ENCODE peak calls at places on chromosomes 6 and 20, in ten cellular contexts. One of them, this sample, is unnamed.

GRCh38 chr6:45000833-45001232 is 327.3 kb upstream of the RUNX2 start:
- DNase-seq in GM23338: no peak
- DNase-seq in GM20000: no peak
- DNase-seq in AG10803: no peak
- DNase-seq in CD8-positive, alpha-beta T cell: no peak
- DNase-seq in choroid plexus epithelial cell: no peak
- DNase-seq in adrenal gland: no peak
- DNase-seq in BJ: no peak
- DNase-seq in HFF-Myc: no peak
- DNase-seq in D721Med: no peak
- DNase-seq in this sample: no peak

GRCh38 chr6:25290306-25291060 is 11.3 kb downstream of the CARMIL1 start:
- DNase-seq in GM23338: no peak
- DNase-seq in GM20000: no peak
- DNase-seq in AG10803: no peak
- DNase-seq in CD8-positive, alpha-beta T cell: no peak
- DNase-seq in choroid plexus epithelial cell: no peak
- DNase-seq in adrenal gland: no peak
- DNase-seq in BJ: no peak
- DNase-seq in HFF-Myc: no peak
- DNase-seq in D721Med: no peak
- DNase-seq in this sample: no peak

GRCh38 chr6:15977050-15977449 is 151.8 kb upstream of the MYLIP start:
- DNase-seq in GM23338: no peak
- DNase-seq in GM20000: no peak
- DNase-seq in AG10803: no peak
- DNase-seq in CD8-positive, alpha-beta T cell: no peak
- DNase-seq in choroid plexus epithelial cell: no peak
- DNase-seq in adrenal gland: no peak
- DNase-seq in BJ: no peak
- DNase-seq in HFF-Myc: no peak
- DNase-seq in D721Med: no peak
- DNase-seq in this sample: no peak

GRCh38 chr20:42218566-42218965 is 600.4 kb upstream of the CHD6 start:
- DNase-seq in GM23338: no peak
- DNase-seq in GM20000: no peak
- DNase-seq in AG10803: no peak
- DNase-seq in CD8-positive, alpha-beta T cell: no peak
- DNase-seq in choroid plexus epithelial cell: no peak
- DNase-seq in adrenal gland: no peak
- DNase-seq in BJ: no peak
- DNase-seq in HFF-Myc: no peak
- DNase-seq in D721Med: no peak
- DNase-seq in this sample: no peak

GRCh38 chr20:42338274-42339172 is 720.3 kb upstream of the CHD6 start:
- DNase-seq in GM23338: no peak
- DNase-seq in GM20000: no peak
- DNase-seq in AG10803: no peak
- DNase-seq in CD8-positive, alpha-beta T cell: no peak
- DNase-seq in choroid plexus epithelial cell: no peak
- DNase-seq in adrenal gland: no peak
- DNase-seq in BJ: no peak
- DNase-seq in HFF-Myc: no peak
- DNase-seq in D721Med: no peak
- DNase-seq in this sample: no peak

GRCh38 chr6:76861403-76861802 is 601.9 kb downstream of the HTR1B start:
- DNase-seq in GM23338: peak
- DNase-seq in GM20000: peak
- DNase-seq in AG10803: no peak
- DNase-seq in CD8-positive, alpha-beta T cell: no peak
- DNase-seq in choroid plexus epithelial cell: peak
- DNase-seq in adrenal gland: no peak
- DNase-seq in BJ: no peak
- DNase-seq in HFF-Myc: no peak
- DNase-seq in D721Med: no peak
- DNase-seq in this sample: no peak

GRCh38 chr6:41199427-41200246 is 1.3 kb downstream of the TREML2 start:
- DNase-seq in GM23338: no peak
- DNase-seq in GM20000: peak
- DNase-seq in AG10803: no peak
- DNase-seq in CD8-positive, alpha-beta T cell: no peak
- DNase-seq in choroid plexus epithelial cell: no peak
- DNase-seq in adrenal gland: no peak
- DNase-seq in BJ: no peak
- DNase-seq in HFF-Myc: no peak
- DNase-seq in D721Med: no peak
- DNase-seq in this sample: peak

GRCh38 chr20:14947536-14947935 is 610.1 kb upstream of the FLRT3 start:
- DNase-seq in GM23338: no peak
- DNase-seq in GM20000: no peak
- DNase-seq in AG10803: no peak
- DNase-seq in CD8-positive, alpha-beta T cell: no peak
- DNase-seq in choroid plexus epithelial cell: no peak
- DNase-seq in adrenal gland: no peak
- DNase-seq in BJ: no peak
- DNase-seq in HFF-Myc: no peak
- DNase-seq in D721Med: no peak
- DNase-seq in this sample: no peak

GRCh38 chr6:116888732-116889360 is 11.8 kb downstream of the RFX6 start:
- DNase-seq in GM23338: no peak
- DNase-seq in GM20000: no peak
- DNase-seq in AG10803: no peak
- DNase-seq in CD8-positive, alpha-beta T cell: no peak
- DNase-seq in choroid plexus epithelial cell: no peak
- DNase-seq in adrenal gland: no peak
- DNase-seq in BJ: no peak
- DNase-seq in HFF-Myc: no peak
- DNase-seq in D721Med: no peak
- DNase-seq in this sample: no peak

GRCh38 chr20:48052492-48052870 is 267.2 kb upstream of the SULF2 start:
- DNase-seq in GM23338: no peak
- DNase-seq in GM20000: no peak
- DNase-seq in AG10803: peak
- DNase-seq in CD8-positive, alpha-beta T cell: no peak
- DNase-seq in choroid plexus epithelial cell: no peak
- DNase-seq in adrenal gland: no peak
- DNase-seq in BJ: peak
- DNase-seq in HFF-Myc: no peak
- DNase-seq in D721Med: no peak
- DNase-seq in this sample: no peak

DNA sequence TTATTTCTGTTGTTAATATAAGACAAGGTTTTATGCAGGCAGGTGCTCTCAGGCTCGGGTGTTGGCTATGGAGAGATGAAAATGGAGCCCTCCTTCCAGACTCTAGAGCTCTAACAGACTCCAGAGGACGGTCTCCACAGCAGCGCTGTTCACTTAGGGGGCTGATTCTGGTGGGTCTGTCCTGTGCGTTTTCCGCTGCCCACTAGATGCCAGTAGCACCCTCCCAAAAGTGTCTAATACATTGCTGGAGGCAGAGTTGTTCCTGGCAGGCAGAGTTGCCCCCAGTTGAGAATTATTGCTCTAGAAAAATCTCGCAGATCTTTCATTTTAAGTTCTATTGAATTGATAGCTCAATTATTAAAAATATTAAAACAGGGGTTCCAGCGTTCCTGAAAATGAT is 109.9 kb downstream of the MAP3K4 start:
- DNase-seq in GM23338: peak
- DNase-seq in GM20000: no peak
- DNase-seq in AG10803: no peak
- DNase-seq in CD8-positive, alpha-beta T cell: no peak
- DNase-seq in choroid plexus epithelial cell: peak
- DNase-seq in adrenal gland: no peak
- DNase-seq in BJ: no peak
- DNase-seq in HFF-Myc: no peak
- DNase-seq in D721Med: no peak
- DNase-seq in this sample: no peak
- TF ChIP-seq CTCF in GM23338: peak
- TF ChIP-seq CTCF in GM20000: no peak
- TF ChIP-seq CTCF in AG10803: peak
- TF ChIP-seq CTCF in CD8-positive, alpha-beta T cell: no peak
- TF ChIP-seq CTCF in choroid plexus epithelial cell: peak
- TF ChIP-seq CTCF in adrenal gland: no peak
- TF ChIP-seq CTCF in BJ: peak
- TF ChIP-seq CTCF in HFF-Myc: peak
- TF ChIP-seq CTCF in D721Med: peak
- TF ChIP-seq CTCF in this sample: peak

DNA sequence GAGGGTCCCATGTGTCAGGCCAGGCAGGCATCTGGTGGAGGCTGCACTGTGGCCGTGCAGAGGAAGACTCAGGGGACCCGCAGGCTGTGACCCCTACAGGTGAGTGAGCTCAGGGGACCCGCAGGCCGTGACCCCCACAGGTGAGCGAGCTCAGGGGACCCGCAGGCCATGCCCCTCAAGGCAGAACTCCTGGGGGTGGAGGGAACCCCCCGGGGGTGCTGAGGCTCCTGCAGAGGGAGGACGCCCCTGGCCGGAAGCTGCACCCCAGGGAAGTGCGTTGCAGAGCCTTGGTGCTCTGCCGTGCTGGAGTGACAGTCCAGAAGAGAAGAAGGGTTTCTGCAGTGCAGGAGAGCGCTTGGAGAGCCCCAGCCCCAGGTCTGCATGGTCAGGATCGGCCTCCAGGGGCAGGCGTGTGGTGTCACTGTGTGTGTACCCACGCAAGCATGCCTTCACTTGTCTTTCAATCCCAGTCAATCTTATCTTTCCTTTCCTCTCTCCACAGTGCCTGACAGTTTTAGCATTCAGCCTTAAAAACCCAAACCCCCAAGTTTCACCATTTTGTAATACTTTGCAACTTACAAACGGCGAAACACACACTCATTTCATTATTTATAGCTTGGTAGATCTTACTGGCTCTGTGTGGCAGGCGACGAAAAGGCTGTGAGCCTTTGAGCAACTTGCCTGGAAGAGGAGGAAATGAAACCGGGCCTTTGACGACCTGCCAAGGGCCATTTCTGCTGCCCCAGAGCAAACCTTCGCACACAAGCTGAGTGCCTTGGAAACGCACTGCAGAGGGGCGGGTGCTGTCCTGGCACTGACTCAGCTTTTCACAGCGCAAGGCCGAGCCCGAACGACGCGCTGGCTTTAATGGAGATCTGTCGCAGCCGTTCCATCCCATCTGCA is 101.4 kb upstream of the AGPAT4 start:
- DNase-seq in GM23338: peak
- DNase-seq in GM20000: no peak
- DNase-seq in AG10803: peak
- DNase-seq in CD8-positive, alpha-beta T cell: no peak
- DNase-seq in choroid plexus epithelial cell: no peak
- DNase-seq in adrenal gland: peak
- DNase-seq in BJ: no peak
- DNase-seq in HFF-Myc: no peak
- DNase-seq in D721Med: no peak
- DNase-seq in this sample: no peak
- TF ChIP-seq CTCF in GM23338: peak
- TF ChIP-seq CTCF in GM20000: no peak
- TF ChIP-seq CTCF in AG10803: peak
- TF ChIP-seq CTCF in CD8-positive, alpha-beta T cell: no peak
- TF ChIP-seq CTCF in choroid plexus epithelial cell: peak
- TF ChIP-seq CTCF in adrenal gland: no peak
- TF ChIP-seq CTCF in BJ: no peak
- TF ChIP-seq CTCF in HFF-Myc: peak
- TF ChIP-seq CTCF in D721Med: no peak
- TF ChIP-seq CTCF in this sample: no peak

GRCh38 chr6:95923518-95923917 is 92.3 kb upstream of the FUT9 start:
- DNase-seq in GM23338: peak
- DNase-seq in GM20000: peak
- DNase-seq in AG10803: no peak
- DNase-seq in CD8-positive, alpha-beta T cell: no peak
- DNase-seq in choroid plexus epithelial cell: no peak
- DNase-seq in adrenal gland: peak
- DNase-seq in BJ: no peak
- DNase-seq in HFF-Myc: no peak
- DNase-seq in D721Med: no peak
- DNase-seq in this sample: peak
- TF ChIP-seq CTCF in GM23338: peak
- TF ChIP-seq CTCF in GM20000: no peak
- TF ChIP-seq CTCF in AG10803: no peak
- TF ChIP-seq CTCF in CD8-positive, alpha-beta T cell: no peak
- TF ChIP-seq CTCF in choroid plexus epithelial cell: peak
- TF ChIP-seq CTCF in adrenal gland: peak
- TF ChIP-seq CTCF in BJ: no peak
- TF ChIP-seq CTCF in HFF-Myc: no peak
- TF ChIP-seq CTCF in D721Med: peak
- TF ChIP-seq CTCF in this sample: peak

GRCh38 chr6:3334579-3334978 is 75.8 kb downstream of the PSMG4 start:
- DNase-seq in GM23338: no peak
- DNase-seq in GM20000: no peak
- DNase-seq in AG10803: no peak
- DNase-seq in CD8-positive, alpha-beta T cell: no peak
- DNase-seq in choroid plexus epithelial cell: no peak
- DNase-seq in adrenal gland: peak
- DNase-seq in BJ: no peak
- DNase-seq in HFF-Myc: no peak
- DNase-seq in D721Med: no peak
- DNase-seq in this sample: no peak

GRCh38 chr6:3337521-3338350 is 79.0 kb downstream of the PSMG4 start:
- DNase-seq in GM23338: peak
- DNase-seq in GM20000: peak
- DNase-seq in AG10803: no peak
- DNase-seq in CD8-positive, alpha-beta T cell: no peak
- DNase-seq in choroid plexus epithelial cell: peak
- DNase-seq in adrenal gland: no peak
- DNase-seq in BJ: no peak
- DNase-seq in HFF-Myc: no peak
- DNase-seq in D721Med: no peak
- DNase-seq in this sample: no peak

GRCh38 chr6:3335169-3335568 is 76.4 kb downstream of the PSMG4 start:
- DNase-seq in GM23338: no peak
- DNase-seq in GM20000: no peak
- DNase-seq in AG10803: no peak
- DNase-seq in CD8-positive, alpha-beta T cell: no peak
- DNase-seq in choroid plexus epithelial cell: no peak
- DNase-seq in adrenal gland: no peak
- DNase-seq in BJ: no peak
- DNase-seq in HFF-Myc: no peak
- DNase-seq in D721Med: no peak
- DNase-seq in this sample: no peak

GRCh38 chr6:3336066-3336786 is 77.5 kb downstream of the PSMG4 start:
- DNase-seq in GM23338: no peak
- DNase-seq in GM20000: no peak
- DNase-seq in AG10803: no peak
- DNase-seq in CD8-positive, alpha-beta T cell: no peak
- DNase-seq in choroid plexus epithelial cell: no peak
- DNase-seq in adrenal gland: no peak
- DNase-seq in BJ: no peak
- DNase-seq in HFF-Myc: no peak
- DNase-seq in D721Med: no peak
- DNase-seq in this sample: no peak

GRCh38 chr6:3336859-3337515 is 78.2 kb downstream of the PSMG4 start:
- DNase-seq in GM23338: no peak
- DNase-seq in GM20000: no peak
- DNase-seq in AG10803: no peak
- DNase-seq in CD8-positive, alpha-beta T cell: no peak
- DNase-seq in choroid plexus epithelial cell: no peak
- DNase-seq in adrenal gland: no peak
- DNase-seq in BJ: no peak
- DNase-seq in HFF-Myc: no peak
- DNase-seq in D721Med: no peak
- DNase-seq in this sample: no peak
- TF ChIP-seq CTCF in GM23338: no peak
- TF ChIP-seq CTCF in GM20000: no peak
- TF ChIP-seq CTCF in AG10803: no peak
- TF ChIP-seq CTCF in CD8-positive, alpha-beta T cell: no peak
- TF ChIP-seq CTCF in choroid plexus epithelial cell: no peak
- TF ChIP-seq CTCF in adrenal gland: no peak
- TF ChIP-seq CTCF in BJ: no peak
- TF ChIP-seq CTCF in HFF-Myc: no peak
- TF ChIP-seq CTCF in D721Med: no peak
- TF ChIP-seq CTCF in this sample: no peak